ENCODE peak calls at places on chromosomes 12 and 14, in eight cellular contexts. S is activated CD4-positive, alpha-beta T cell treated with anti-CD3 and anti-CD28 coated beads, Interleukin-2, amount 50 U/mL, for 48 hours; Z is stimulated activated CD4-positive, alpha-beta T cell treated with anti-CD3 and anti-CD28 coated beads, Interleukin-4, amount 100 ng/mL, for 48 hours; N is T47D; R is Right ventricle myocardium inferior; A is Right ventricle myocardium superior; Y is substantia nigra; M is effector memory CD4-positive, alpha-beta T cell. B is an unnamed sample.

GRCh38 chr14:23364604-23365352 is at the start of gene EFS:
- DNase-seq in S (no peak), Z (no peak), N (peak; percentile 45), R (peak; percentile 72), A (peak; percentile 71), Y (peak; percentile 78), M (no peak), B (no peak)

GRCh38 chr14:82009993-82010392 is 476.3 kb upstream of the SEL1L start:
- DNase-seq in S (no peak), Z (no peak), N (no peak), R (no peak), A (no peak), Y (no peak), M (no peak), B (no peak)

GRCh38 chr14:100900837-100901390 is 2.6 kb downstream of the RTL1 start:
- DNase-seq in S (no peak), Z (no peak), N (no peak), R (no peak), A (peak; percentile 45), Y (no peak), M (no peak), B (no peak)

GRCh38 chr12:113912761-113913295 is 53.3 kb downstream of the RBM19 start:
- DNase-seq in S (peak; percentile 57), Z (peak; percentile 40), N (peak; percentile 72), R (no peak), A (peak; percentile 72), Y (peak; percentile 50), M (peak; percentile 15), B (no peak)

GRCh38 chr12:71746983-71747611 is 7.6 kb upstream of the RAB21 start:
- DNase-seq in S (peak; percentile 21), Z (peak; percentile 4), N (peak; percentile 34), R (no peak), A (no peak), Y (peak; percentile 36), M (peak; percentile 12), B (peak; percentile 1)

GRCh38 chr12:3291939-3292338 is 199.1 kb upstream of the PRMT8 start:
- DNase-seq in S (no peak), Z (no peak), N (no peak), R (no peak), A (no peak), Y (no peak), M (no peak), B (no peak)

GRCh38 chr12:131827961-131828534 is at the start of gene MMP17:
- DNase-seq in S (peak; percentile 26), Z (no peak), N (peak; percentile 69), R (peak; percentile 83), A (peak; percentile 74), Y (no peak), M (no peak), B (no peak)

GRCh38 chr14:104726600-104727451 is 2.8 kb downstream of the ADSS1 start:
- DNase-seq in S (no peak), Z (no peak), N (no peak), R (no peak), A (no peak), Y (no peak), M (no peak), B (no peak)

GRCh38 chr12:53750812-53751335 is 905 bp downstream of the CISTR start:
- DNase-seq in S (no peak), Z (no peak), N (no peak), R (no peak), A (peak; percentile 59), Y (no peak), M (no peak), B (no peak)

GRCh38 chr12:54143233-54143986 is 45.4 kb downstream of the SMUG1 start:
- DNase-seq in S (no peak), Z (no peak), N (no peak), R (no peak), A (no peak), Y (no peak), M (no peak), B (no peak)

GRCh38 chr12:49093746-49094103 is 876 bp downstream of the DHH start:
- DNase-seq in S (no peak), Z (no peak), N (no peak), R (no peak), A (no peak), Y (no peak), M (no peak), B (no peak)

GRCh38 chr14:41285193-41285748 is 321.4 kb upstream of the LRFN5 start:
- DNase-seq in S (no peak), Z (no peak), N (peak; percentile 24), R (no peak), A (no peak), Y (no peak), M (no peak), B (peak; percentile 20)

GRCh38 chr12:6368906-6369525 is 6.3 kb downstream of the SCNN1A start:
- DNase-seq in S (no peak), Z (no peak), N (no peak), R (no peak), A (peak; percentile 10), Y (no peak), M (no peak), B (no peak)

GRCh38 chr14:72880820-72881219 is 13.1 kb downstream of the DPF3 start:
- DNase-seq in S (no peak), Z (no peak), N (no peak), R (no peak), A (no peak), Y (no peak), M (no peak), B (no peak)

GRCh38 chr12:42448841-42449240 is 122.9 kb downstream of the PPHLN1 start:
- DNase-seq in S (no peak), Z (no peak), N (no peak), R (no peak), A (no peak), Y (no peak), M (no peak), B (no peak)

GRCh38 chr14:20679907-20680306 is 4.5 kb upstream of the RNASE4 start:
- DNase-seq in S (no peak), Z (no peak), N (no peak), R (no peak), A (no peak), Y (peak; percentile 22), M (peak; percentile 28), B (peak; percentile 8)

GRCh38 chr12:124898200-124898950 is 16.1 kb downstream of the UBC start:
- DNase-seq in S (peak; percentile 66), Z (peak; percentile 58), N (peak; percentile 62), R (no peak), A (peak; percentile 59), Y (peak; percentile 55), M (no peak), B (no peak)

GRCh38 chr12:122368361-122369073 is 54.0 kb downstream of the CLIP1 start:
- DNase-seq in S (no peak), Z (no peak), N (no peak), R (no peak), A (no peak), Y (no peak), M (no peak), B (no peak)

GRCh38 chr14:82313889-82314288 is 780.2 kb upstream of the SEL1L start:
- DNase-seq in S (no peak), Z (no peak), N (no peak), R (no peak), A (no peak), Y (no peak), M (no peak), B (no peak)

GRCh38 chr12:64824500-64825142 is at the start of gene TBC1D30:
- DNase-seq in S (peak; percentile 14), Z (no peak), N (peak; percentile 83), R (peak; percentile 70), A (peak; percentile 40), Y (peak; percentile 5), M (no peak), B (no peak)

GRCh38 chr12:11553871-11554533 is 95.5 kb upstream of the ETV6 start:
- DNase-seq in S (peak; percentile 47), Z (peak; percentile 41), N (peak; percentile 24), R (no peak), A (no peak), Y (no peak), M (peak; percentile 33), B (peak; percentile 0)

GRCh38 chr12:48285751-48286650 is 64.7 kb downstream of the ZNF641 start:
- DNase-seq in S (no peak), Z (no peak), N (no peak), R (no peak), A (no peak), Y (no peak), M (no peak), B (no peak)

GRCh38 chr12:104825408-104825807 is 132.7 kb downstream of the SLC41A2 start:
- DNase-seq in S (peak; percentile 1), Z (no peak), N (no peak), R (no peak), A (no peak), Y (no peak), M (no peak), B (no peak)

GRCh38 chr12:98514984-98515367 is 414 bp upstream of the TMPO start:
- DNase-seq in S (no peak), Z (no peak), N (no peak), R (no peak), A (no peak), Y (no peak), M (no peak), B (no peak)

GRCh38 chr14:73246387-73247150 is 9.3 kb downstream of the PAPLN start:
- DNase-seq in S (no peak), Z (no peak), N (no peak), R (no peak), A (no peak), Y (no peak), M (no peak), B (no peak)

GRCh38 chr12:3998968-3999792 is 126.0 kb upstream of the PARP11 start:
- DNase-seq in S (no peak), Z (no peak), N (no peak), R (no peak), A (no peak), Y (no peak), M (peak; percentile 10), B (no peak)

GRCh38 chr14:101571004-101571403 is 9.7 kb downstream of the DIO3 start:
- DNase-seq in S (no peak), Z (no peak), N (no peak), R (no peak), A (no peak), Y (no peak), M (no peak), B (no peak)

GRCh38 chr12:62933871-62934798 is 815 bp downstream of the PPM1H start:
- DNase-seq in S (peak; percentile 6), Z (peak; percentile 3), N (peak; percentile 24), R (peak; percentile 83), A (peak; percentile 70), Y (peak; percentile 70), M (no peak), B (no peak)

GRCh38 chr14:58533417-58533816 is 104.3 kb upstream of the DACT1 start:
- DNase-seq in S (no peak), Z (no peak), N (no peak), R (no peak), A (peak; percentile 46), Y (peak; percentile 46), M (no peak), B (no peak)

GRCh38 chr14:71348817-71349216 is 441.6 kb downstream of the PCNX1 start:
- DNase-seq in S (no peak), Z (no peak), N (no peak), R (no peak), A (no peak), Y (no peak), M (no peak), B (no peak)

GRCh38 chr12:28708918-28709371 is 440.1 kb upstream of the FAR2 start:
- DNase-seq in S (no peak), Z (no peak), N (no peak), R (no peak), A (no peak), Y (no peak), M (no peak), B (no peak)

GRCh38 chr12:52166672-52167071 is 25.1 kb downstream of the KRT80 start:
- DNase-seq in S (no peak), Z (no peak), N (no peak), R (no peak), A (no peak), Y (no peak), M (no peak), B (no peak)

GRCh38 chr14:98189521-98189920 is 1082.5 kb downstream of the BCL11B start:
- DNase-seq in S (no peak), Z (no peak), N (no peak), R (no peak), A (no peak), Y (no peak), M (peak; percentile 15), B (no peak)

GRCh38 chr12:19150273-19150895 is 20.9 kb downstream of the PLEKHA5 start:
- DNase-seq in S (no peak), Z (no peak), N (no peak), R (no peak), A (no peak), Y (no peak), M (no peak), B (no peak)